ENCODE peak calls at places on chromosomes 16 and 17, in six cellular contexts. K, F, M, E, I and B are unnamed samples.
A peak's percentile ranks its signal among the peaks of the same experiment; 100 is the strongest.

GRCh38 chr16:27237229-27238015 is 31.1 kb downstream of the NSMCE1 start:
- DNase-seq in K (peak; percentile 79), F (peak; percentile 38), M (peak; percentile 62), E (no peak), I (peak; percentile 8), B (no peak)

GRCh38 chr17:80872999-80873951 is 118.4 kb upstream of the CHMP6 start:
- DNase-seq in K (no peak), F (no peak), M (peak; percentile 6), E (no peak), I (peak; percentile 40), B (peak; percentile 56)

GRCh38 chr16:89334988-89335802 is 117.7 kb downstream of the ZNF778 start:
- DNase-seq in K (no peak), F (no peak), M (no peak), E (no peak), I (no peak), B (no peak)

GRCh38 chr17:64406321-64407200 is 15.9 kb upstream of the PECAM1 start:
- DNase-seq in K (no peak), F (no peak), M (peak; percentile 58), E (no peak), I (no peak), B (no peak)

GRCh38 chr17:75240394-75241142 is 20.8 kb downstream of the GGA3 start:
- DNase-seq in K (peak; percentile 40), F (peak; percentile 24), M (no peak), E (no peak), I (peak; percentile 63), B (no peak)

GRCh38 chr17:39553326-39553945 is 54.3 kb downstream of the NEUROD2 start:
- DNase-seq in K (no peak), F (peak; percentile 28), M (no peak), E (no peak), I (no peak), B (no peak)

GRCh38 chr16:396605-397004 is 394 bp upstream of the NME4 start:
- DNase-seq in K (no peak), F (no peak), M (peak; percentile 80), E (no peak), I (no peak), B (peak; percentile 24)

GRCh38 chr16:89582614-89583196 is 7.1 kb downstream of the CPNE7 start:
- DNase-seq in K (no peak), F (no peak), M (no peak), E (no peak), I (no peak), B (no peak)

GRCh38 chr17:12928736-12929135 is 89.1 kb downstream of the ELAC2 start:
- DNase-seq in K (no peak), F (peak; percentile 11), M (no peak), E (no peak), I (no peak), B (no peak)

GRCh38 chr17:59357929-59358328 is 26.5 kb downstream of the YPEL2 start:
- DNase-seq in K (no peak), F (peak; percentile 64), M (no peak), E (no peak), I (no peak), B (no peak)